ENCODE peak calls at places on chromosomes 13 and 19, in seven cellular contexts. F is adrenal gland, V is tibial nerve, X is thoracic aorta, P is pancreas, L is heart left ventricle, B is cardiac muscle cell. A is an unnamed sample.

GRCh38 chr19:1333789-1334188 is 48.1 kb downstream of the EFNA2 start:
- DNase-seq in P (no peak), F (no peak), X (no peak), V (no peak), L (no peak), B (no peak), A (no peak)

GRCh38 chr19:3760871-3761361 is 576 bp downstream of the APBA3 start:
- DNase-seq in V (no peak), P (no peak), X (no peak), F (peak), L (no peak), B (no peak), A (no peak)

GRCh38 chr13:48496796-48497195 is 36.1 kb downstream of the RCBTB2 start:
- DNase-seq in V (no peak), P (no peak), L (no peak), X (no peak), F (no peak), B (no peak), A (no peak)

GRCh38 chr13:39105110-39105509 is 66.9 kb downstream of the NHLRC3 start:
- DNase-seq in L (no peak), B (peak), P (no peak), F (peak), V (no peak), X (no peak), A (no peak)

GRCh38 chr19:38944981-38945506 is 14.3 kb downstream of the MRPS12 start:
- DNase-seq in B (no peak), V (no peak), P (no peak), L (no peak), F (no peak), X (no peak), A (no peak)

GRCh38 chr13:31485651-31486051 is 253.7 kb upstream of the RXFP2 start:
- DNase-seq in P (no peak), X (no peak), B (peak), F (no peak), L (no peak), V (no peak), A (no peak)

GRCh38 chr13:94154362-94154761 is 325.1 kb downstream of the DCT start:
- DNase-seq in B (no peak), F (peak), V (peak), L (no peak), X (no peak), P (peak), A (no peak)

GRCh38 chr19:40674291-40674690 is 16.2 kb downstream of the NUMBL start:
- DNase-seq in X (no peak), B (no peak), P (no peak), V (no peak), L (no peak), F (no peak), A (no peak)

GRCh38 chr19:2540646-2541454 is 64.9 kb downstream of the GADD45B start:
- DNase-seq in P (peak), X (peak), V (peak), L (peak), B (peak), F (peak), A (no peak)

GRCh38 chr13:39501711-39502324 is 101.2 kb downstream of the LHFPL6 start:
- DNase-seq in F (no peak), V (no peak), X (no peak), B (peak), P (no peak), L (no peak), A (no peak)

GRCh38 chr13:58397596-58398387 is 766.2 kb downstream of the PCDH17 start:
- DNase-seq in X (no peak), P (no peak), L (peak), B (no peak), V (no peak), F (no peak), A (no peak)

GRCh38 chr13:85313761-85314503 is 485.3 kb downstream of the SLITRK6 start:
- DNase-seq in X (no peak), F (no peak), P (no peak), B (no peak), V (no peak), L (no peak), A (no peak)

GRCh38 chr13:75369986-75370385 is 112.0 kb downstream of the TBC1D4 start:
- DNase-seq in F (no peak), L (no peak), P (no peak), V (no peak), X (no peak), B (no peak), A (no peak)

GRCh38 chr13:105907319-105908019 is 628.0 kb downstream of the EFNB2 start:
- DNase-seq in L (no peak), X (no peak), B (no peak), F (no peak), V (no peak), P (no peak), A (no peak)

GRCh38 chr13:99982741-99983400 is 1.3 kb downstream of the ZIC2 start:
- DNase-seq in V (no peak), F (no peak), P (no peak), B (peak), L (no peak), X (no peak), A (no peak)

GRCh38 chr13:99028890-99029289 is 51.0 kb upstream of the DOCK9 start:
- DNase-seq in L (no peak), V (no peak), F (no peak), B (no peak), P (no peak), X (no peak), A (no peak)

GRCh38 chr13:50370303-50370950 is 355.2 kb downstream of the KCNRG start:
- DNase-seq in P (no peak), X (no peak), F (no peak), B (no peak), L (no peak), V (no peak), A (no peak)

GRCh38 chr13:97112451-97113152 is 109.5 kb upstream of the MBNL2 start:
- DNase-seq in V (no peak), F (no peak), P (no peak), L (no peak), X (no peak), B (no peak), A (no peak)

GRCh38 chr13:80245162-80245733 is 95.7 kb downstream of the SPRY2 start:
- DNase-seq in B (no peak), V (no peak), X (no peak), L (no peak), F (no peak), P (no peak), A (no peak)

GRCh38 chr13:83620535-83621220 is 261.6 kb downstream of the SLITRK1 start:
- DNase-seq in V (no peak), F (no peak), P (no peak), X (no peak), L (no peak), B (no peak), A (no peak)

GRCh38 chr13:82356667-82357066 is 1525.6 kb downstream of the SLITRK1 start:
- DNase-seq in V (no peak), X (no peak), L (no peak), P (no peak), F (no peak), B (peak), A (no peak)
- TF ChIP-seq CTCF in V (peak), X (no peak), L (no peak), P (no peak), F (no peak), B (peak), A (no peak)

GRCh38 chr19:30393729-30394480 is 21.7 kb downstream of the ZNF536 start:
- DNase-seq in P (no peak), F (no peak), B (no peak), X (no peak), V (no peak), L (no peak), A (no peak)
- TF ChIP-seq CTCF in P (no peak), F (no peak), B (no peak), X (no peak), V (no peak), L (no peak), A (no peak)

GRCh38 chr13:19961924-19962323 is 3.4 kb downstream of the ZMYM2 start:
- DNase-seq in L (no peak), X (no peak), V (no peak), P (no peak), F (no peak), B (no peak), A (no peak)

GRCh38 chr13:19962894-19963293 is 4.4 kb downstream of the ZMYM2 start:
- DNase-seq in L (no peak), V (no peak), F (no peak), B (no peak), X (no peak), P (no peak), A (no peak)

GRCh38 chr13:19967619-19968018 is 9.1 kb downstream of the ZMYM2 start:
- DNase-seq in F (no peak), L (no peak), X (no peak), V (no peak), B (no peak), P (no peak), A (no peak)
- TF ChIP-seq CTCF in F (no peak), L (no peak), X (no peak), V (no peak), B (no peak), P (no peak), A (no peak)

GRCh38 chr13:66519259-66519658 is 710.9 kb downstream of the PCDH9 start:
- DNase-seq in L (no peak), P (no peak), V (no peak), B (no peak), X (no peak), F (no peak), A (no peak)
- TF ChIP-seq CTCF in L (no peak), P (no peak), V (no peak), B (no peak), X (no peak), F (no peak), A (no peak)

GRCh38 chr13:107373551-107373950 is 805.6 kb upstream of the ARGLU1 start:
- DNase-seq in F (peak), V (no peak), X (no peak), P (no peak), L (no peak), B (peak), A (no peak)
- TF ChIP-seq CTCF in F (peak), V (peak), X (peak), P (peak), L (peak), B (peak), A (no peak)

GRCh38 chr19:9586764-9587163 is 2.5 kb upstream of the ZNF121 start:
- DNase-seq in X (peak), L (no peak), B (peak), V (no peak), F (peak), P (peak), A (peak)
- TF ChIP-seq CTCF in X (peak), L (peak), B (peak), V (no peak), F (peak), P (peak), A (no peak)

DNA sequence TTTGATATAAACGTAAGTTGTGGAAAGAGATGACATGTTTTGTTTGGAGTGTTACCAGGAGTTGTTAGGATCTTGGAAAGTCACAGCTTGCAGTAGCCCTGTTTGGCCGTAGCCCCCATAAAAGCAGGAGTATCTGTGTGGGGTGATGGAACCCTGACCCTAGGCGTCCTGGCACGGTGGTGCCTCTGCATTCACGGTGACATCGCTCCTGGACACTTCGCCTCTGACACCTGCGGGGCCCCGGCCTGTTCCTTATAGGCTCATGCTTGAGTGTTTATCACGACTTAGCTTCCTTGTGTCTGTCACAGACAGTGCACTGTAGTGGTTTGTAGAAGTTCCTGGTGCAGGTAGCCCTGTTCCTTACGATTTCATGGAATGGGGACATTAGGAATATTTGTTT is 74.2 kb downstream of the ATP11A start:
- DNase-seq in X (no peak), P (no peak), V (no peak), B (no peak), F (no peak), L (no peak), A (no peak)
- TF ChIP-seq CTCF in X (no peak), P (no peak), V (no peak), B (no peak), F (no peak), L (no peak), A (no peak)

DNA sequence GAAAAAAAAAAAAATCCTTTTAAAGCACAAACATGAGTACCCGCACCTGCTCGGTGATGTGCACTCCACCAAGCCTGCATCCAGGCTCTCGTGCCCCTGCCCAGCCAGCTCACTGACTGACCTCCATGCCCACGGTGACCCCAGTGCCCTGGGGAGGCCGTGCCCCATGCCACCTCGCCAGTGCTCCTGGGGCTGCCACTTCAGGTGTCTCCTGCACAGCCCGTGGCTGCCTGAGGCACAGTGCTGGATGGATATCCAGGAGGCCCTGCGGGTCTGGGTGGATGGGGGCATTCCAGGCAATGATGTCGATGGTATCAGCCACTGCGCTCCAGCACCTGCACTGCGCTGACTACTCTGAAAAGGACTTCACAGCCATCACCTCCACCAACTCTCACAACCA is 9.0 kb downstream of the PPP6R1 start:
- DNase-seq in B (no peak), V (no peak), F (no peak), X (no peak), L (peak), P (no peak), A (no peak)
- TF ChIP-seq CTCF in B (no peak), V (no peak), F (no peak), X (no peak), L (no peak), P (no peak), A (no peak)

DNA sequence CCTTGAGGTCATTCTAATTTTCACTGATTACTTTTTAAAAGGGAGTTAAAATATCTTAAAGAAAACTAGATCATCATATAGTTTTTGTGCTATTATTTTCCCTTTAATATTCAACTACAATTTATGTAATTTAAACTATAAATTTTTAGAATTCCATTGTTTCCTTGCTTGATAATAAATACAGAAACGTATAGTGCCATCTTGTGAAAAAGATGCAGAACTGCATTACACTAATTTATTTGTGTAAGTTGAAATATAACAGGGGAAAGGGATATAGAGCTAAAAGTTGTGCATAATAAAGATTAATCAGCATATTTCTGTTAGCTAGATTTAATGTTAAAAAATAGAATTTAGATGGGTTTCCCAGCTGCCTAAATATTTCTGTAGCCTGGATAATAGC is 61.5 kb upstream of the TDRD3 start:
- DNase-seq in L (no peak), B (no peak), F (no peak), V (no peak), P (no peak), X (no peak), A (no peak)
- TF ChIP-seq CTCF in L (peak), B (peak), F (peak), V (peak), P (peak), X (peak), A (no peak)